ENCODE peak calls at places on chromosomes 4 and X, in five cellular contexts. B is endothelial cell; V is CD8-positive, alpha-beta memory T cell; C is EL; E is GM20000. Y is an unnamed sample.

GRCh38 chr4:80097395-80098177 is 24.6 kb upstream of the ANTXR2 start:
- DNase-seq in B (no peak), V (no peak), C (peak; percentile 85), E (no peak), Y (peak; percentile 84)

GRCh38 chr4:98929341-98930267 is 671 bp upstream of the EIF4E start:
- DNase-seq in B (peak; percentile 16), V (peak; percentile 67), C (peak; percentile 97), E (peak; percentile 59), Y (peak; percentile 84)

GRCh38 chr4:111064342-111064993 is 441.6 kb upstream of the PITX2 start:
- DNase-seq in B (no peak), V (no peak), C (peak; percentile 92), E (no peak), Y (peak; percentile 78)

GRCh38 chr4:159444668-159445067 is 341.8 kb downstream of the RAPGEF2 start:
- DNase-seq in B (no peak), V (no peak), C (peak; percentile 22), E (no peak), Y (peak; percentile 22)

GRCh38 chr4:86544313-86544966 is 49.7 kb upstream of the PTPN13 start:
- DNase-seq in B (no peak), V (no peak), C (no peak), E (peak; percentile 32), Y (no peak)

GRCh38 chrX:78979789-78980464 is 34.7 kb downstream of the P2RY10 start:
- DNase-seq in B (no peak), V (no peak), C (peak; percentile 2), E (peak; percentile 31), Y (no peak)

GRCh38 chr4:39394706-39395105 is 12.0 kb upstream of the KLB start:
- DNase-seq in B (no peak), V (no peak), C (no peak), E (no peak), Y (no peak)

GRCh38 chr4:88907478-88907877 is 149.5 kb downstream of the FAM13A start:
- DNase-seq in B (no peak), V (no peak), C (no peak), E (no peak), Y (no peak)

GRCh38 chrX:71514367-71515038 is 18.4 kb upstream of the OGT start:
- DNase-seq in B (no peak), V (peak; percentile 62), C (no peak), E (no peak), Y (peak; percentile 13)

GRCh38 chr4:151688003-151688784 is 72.6 kb downstream of the GATB start:
- DNase-seq in B (no peak), V (no peak), C (peak; percentile 89), E (no peak), Y (peak; percentile 39)

GRCh38 chrX:40108959-40109287 is 11.2 kb upstream of the BCOR start:
- DNase-seq in B (peak; percentile 30), V (peak; percentile 79), C (peak; percentile 70), E (peak; percentile 71), Y (peak; percentile 90)

GRCh38 chr4:57131849-57132745 is 21.9 kb upstream of the IGFBP7 start:
- DNase-seq in B (peak; percentile 30), V (no peak), C (no peak), E (no peak), Y (no peak)

GRCh38 chr4:172980178-172980577 is 188.4 kb upstream of the GALNT7 start:
- DNase-seq in B (no peak), V (no peak), C (no peak), E (no peak), Y (no peak)

GRCh38 chr4:165248102-165248501 is 40.7 kb downstream of the KLHL2 start:
- DNase-seq in B (no peak), V (no peak), C (no peak), E (no peak), Y (no peak)

GRCh38 chr4:90982787-90983186 is 855.6 kb downstream of the CCSER1 start:
- DNase-seq in B (no peak), V (no peak), C (no peak), E (no peak), Y (no peak)

GRCh38 chrX:153588782-153589446 is 10.0 kb downstream of the CCNQ start:
- DNase-seq in B (no peak), V (no peak), C (no peak), E (no peak), Y (no peak)

Y was measured in GM03348.